ENCODE peak calls at places on chromosomes 4 and X, in five cellular contexts. S, R, P, J and Q are unnamed samples.

GRCh38 chr4:107155366-107155765 is 119.3 kb upstream of the DKK2 start:
- DNase-seq in S (no peak), R (no peak), J (no peak), P (no peak), Q (no peak)

GRCh38 chr4:71247706-71248105 is 91.1 kb upstream of the SLC4A4 start:
- DNase-seq in J (no peak), P (no peak), S (no peak), R (no peak), Q (no peak)

GRCh38 chr4:107035711-107036601 is at the start of gene DKK2:
- DNase-seq in J (peak), R (no peak), S (peak), P (no peak), Q (peak)

GRCh38 chrX:103107836-103108235 is 14.9 kb upstream of the NXF3 start:
- DNase-seq in S (no peak), J (no peak), R (no peak), P (no peak), Q (no peak)

GRCh38 chr4:123350726-123351125 is 45.9 kb upstream of the SPRY1 start:
- DNase-seq in P (no peak), R (no peak), J (no peak), S (no peak), Q (no peak)

GRCh38 chr4:6043843-6044242 is 25.6 kb upstream of the C4orf50 start:
- DNase-seq in R (no peak), J (no peak), S (no peak), P (no peak), Q (no peak)

GRCh38 chrX:11792461-11793421 is 34.7 kb downstream of the MSL3 start:
- DNase-seq in S (peak), R (no peak), P (no peak), J (peak), Q (peak)

GRCh38 chr4:8725071-8725841 is 132.7 kb downstream of the CPZ start:
- DNase-seq in P (no peak), S (no peak), J (peak), R (no peak), Q (peak)

GRCh38 chr4:76279462-76279861 is 27.1 kb upstream of the STBD1 start:
- DNase-seq in J (no peak), P (no peak), S (no peak), R (no peak), Q (no peak)

GRCh38 chrX:110614596-110614995 is 181.0 kb downstream of the CHRDL1 start:
- DNase-seq in J (no peak), R (no peak), S (no peak), P (no peak), Q (no peak)

GRCh38 chr4:136103616-136104015 is 1428.7 kb downstream of the PCDH18 start:
- DNase-seq in R (no peak), J (no peak), S (no peak), P (no peak), Q (no peak)

GRCh38 chr4:114208747-114209146 is 229.3 kb upstream of the ARSJ start:
- DNase-seq in S (no peak), R (peak), J (no peak), P (no peak), Q (peak)

GRCh38 chrX:137428251-137428661 is 137.7 kb upstream of the ZIC3 start:
- DNase-seq in P (no peak), R (no peak), S (peak), J (no peak), Q (no peak)

GRCh38 chr4:153750197-153750817 is 9.5 kb downstream of the RNF175 start:
- DNase-seq in R (peak), P (no peak), J (peak), S (peak), Q (peak)

GRCh38 chr4:130203571-130203970 is 1107.6 kb downstream of the C4orf33 start:
- DNase-seq in S (no peak), J (no peak), R (no peak), P (no peak), Q (no peak)